ENCODE peak calls at places on chromosomes 16 and 17, in five cellular contexts. Q is stomach; O is right cardiac atrium; X is CD8-positive, alpha-beta T cell; S is ovary. D is an unnamed sample. For H3K27me3, the result is how much of the 10 kb centered on the place peaks cover.

GRCh38 chr16:30724641-30725464 is 23.4 kb upstream of the PHKG2 start:
- DNase-seq in S (peak), X (no peak), O (peak), Q (no peak), D (no peak)

GRCh38 chr17:30095507-30096244 is 20.9 kb upstream of the NSRP1 start:
- DNase-seq in Q (no peak), S (no peak), X (no peak), O (no peak), D (no peak)

GRCh38 chr17:76791053-76791980 is 53.4 kb downstream of the MFSD11 start:
- DNase-seq in X (peak), O (peak), Q (peak), S (peak), D (no peak)

GRCh38 chr17:181213-182163 is at the start of gene DOC2B:
- DNase-seq in O (peak), X (no peak), S (peak), Q (peak), D (peak)

GRCh38 chr17:39737761-39738567 is at the start of gene GRB7:
- DNase-seq in O (no peak), X (no peak), S (no peak), Q (peak), D (no peak)

GRCh38 chr17:48439875-48440505 is 10.0 kb upstream of the SKAP1 start:
- DNase-seq in S (no peak), Q (peak), O (no peak), X (peak), D (no peak)

GRCh38 chr17:48594412-48595106 is 980 bp upstream of the HOXB5 start:
- DNase-seq in S (no peak), O (peak), Q (no peak), X (no peak), D (no peak)

GRCh38 chr17:2867441-2868424 is 71.5 kb downstream of the RAP1GAP2 start:
- DNase-seq in X (no peak), S (no peak), Q (no peak), O (no peak), D (no peak)

GRCh38 chr17:32495347-32496253 is 8.8 kb downstream of the CDK5R1 start:
- DNase-seq in S (peak), O (peak), X (no peak), Q (no peak), D (peak)

GRCh38 chr16:6571044-6571443 is 761.6 kb upstream of the RBFOX1 start:
- DNase-seq in O (no peak), X (no peak), Q (no peak), S (no peak), D (no peak)

GRCh38 chr17:48841395-48841831 is 10.6 kb downstream of the CALCOCO2 start:
- DNase-seq in X (peak), S (peak), O (no peak), Q (no peak), D (no peak)

GRCh38 chr16:71513302-71513701 is 12.9 kb upstream of the CHST4 start:
- DNase-seq in S (no peak), O (no peak), Q (no peak), X (no peak), D (no peak)

GRCh38 chr17:2406903-2407790 is 6.3 kb upstream of the MNT start:
- DNase-seq in X (no peak), O (peak), Q (peak), S (peak), D (peak)

GRCh38 chr16:84777435-84777834 is 42.4 kb upstream of the CRISPLD2 start:
- DNase-seq in X (no peak), Q (no peak), O (no peak), S (no peak), D (no peak)

GRCh38 chr16:62018301-62019060 is 17.8 kb downstream of the CDH8 start:
- DNase-seq in S (no peak), O (no peak), Q (no peak), X (no peak), D (no peak)

GRCh38 chr16:14649816-14650215 is 17.1 kb downstream of the BFAR start:
- DNase-seq in Q (no peak), O (no peak), X (no peak), S (no peak), D (no peak)

GRCh38 chr16:73166394-73166971 is 118.6 kb upstream of the ZFHX3 start:
- DNase-seq in O (no peak), S (no peak), X (no peak), Q (no peak), D (no peak)

GRCh38 chr17:78925662-78926555 is 722 bp upstream of the TIMP2 start:
- DNase-seq in O (peak), Q (peak), S (peak), X (no peak), D (peak)

GRCh38 chr17:42068979-42069378 is 18.6 kb upstream of the C17orf113 start:
- DNase-seq in S (no peak), X (no peak), Q (no peak), O (no peak), D (no peak)

GRCh38 chr17:78878871-78879270 is 24.1 kb downstream of the CEP295NL start:
- DNase-seq in X (no peak), O (no peak), Q (no peak), S (no peak), D (no peak)

GRCh38 chr17:74759243-74759801 is 10.9 kb downstream of the NHERF1 start:
- DNase-seq in Q (no peak), X (peak), O (peak), S (no peak), D (no peak)

GRCh38 chr17:51869387-51869786 is 289.1 kb downstream of the CA10 start:
- DNase-seq in X (no peak), O (no peak), S (no peak), Q (no peak), D (no peak)

GRCh38 chr16:6682142-6682811 is 650.4 kb upstream of the RBFOX1 start:
- DNase-seq in O (no peak), S (no peak), X (no peak), Q (peak), D (no peak)

GRCh38 chr16:19809693-19810092 is 75.0 kb downstream of the GPRC5B start:
- DNase-seq in O (peak), S (no peak), Q (no peak), X (no peak), D (no peak)

GRCh38 chr17:82087961-82088837 is 9.8 kb downstream of the FASN start:
- DNase-seq in Q (no peak), X (no peak), O (peak), S (no peak), D (peak)

GRCh38 chr17:48352630-48353029 is 77.4 kb downstream of the SKAP1 start:
- DNase-seq in S (no peak), X (no peak), O (no peak), Q (no peak), D (no peak)

GRCh38 chr16:17768257-17768656 is 297.5 kb upstream of the XYLT1 start:
- DNase-seq in Q (no peak), X (no peak), O (no peak), S (no peak), D (no peak)

GRCh38 chr16:85735225-85735722 is 15.6 kb downstream of the C16orf74 start:
- DNase-seq in O (no peak), S (no peak), Q (peak), X (peak), D (no peak)

DNA sequence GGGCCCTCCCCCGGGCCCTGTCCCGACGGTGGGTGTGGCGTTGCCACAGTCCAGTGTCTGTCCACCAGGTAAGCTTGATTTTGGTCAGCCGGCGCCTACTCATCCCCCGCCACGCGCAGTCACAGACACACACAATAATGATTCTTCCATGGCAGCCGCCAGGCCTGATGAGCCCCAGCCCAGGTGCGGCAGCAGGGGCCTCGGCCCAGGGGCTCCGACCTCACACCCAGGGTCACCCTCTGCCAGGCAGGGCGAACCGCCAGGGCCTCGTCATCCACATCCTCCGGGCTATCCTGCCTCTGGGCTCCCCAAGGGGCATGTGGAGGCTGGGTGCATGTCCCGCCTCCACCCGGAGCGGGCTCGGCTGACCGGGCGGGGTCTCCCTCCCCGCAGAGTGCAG is 7.5 kb downstream of the TPSG1 start:
- DNase-seq in S (no peak), O (no peak), X (no peak), Q (no peak), D (no peak)
- H3K27me3 ChIP-seq in S (under half), O (under half), X (under half), Q (under half), D (under half)

GRCh38 chr16:56912746-56913703 is 18.9 kb upstream of the HERPUD1 start:
- DNase-seq in S (peak), X (no peak), Q (no peak), O (peak), D (no peak)
- H3K27ac ChIP-seq in S (no peak), X (no peak), Q (peak), O (no peak), D (no peak)

GRCh38 chr16:89017956-89018604 is 41.1 kb upstream of the CBFA2T3 start:
- DNase-seq in O (no peak), S (no peak), Q (no peak), X (no peak), D (no peak)

GRCh38 chr16:89018605-89019158 is 41.7 kb upstream of the CBFA2T3 start:
- DNase-seq in O (peak), S (no peak), X (no peak), Q (no peak), D (peak)

GRCh38 chr16:89020068-89020924 is 43.3 kb upstream of the CBFA2T3 start:
- DNase-seq in X (no peak), S (no peak), O (peak), Q (no peak), D (no peak)

GRCh38 chr16:89020925-89021595 is 44.1 kb upstream of the CBFA2T3 start:
- DNase-seq in Q (no peak), S (no peak), O (peak), X (no peak), D (no peak)

GRCh38 chr16:89019511-89019910 is 42.5 kb upstream of the CBFA2T3 start:
- DNase-seq in X (no peak), O (peak), Q (no peak), S (no peak), D (peak)
- H3K27me3 ChIP-seq in X (under half), O (under half), Q (under half), S (under half), D (under half)

DNA sequence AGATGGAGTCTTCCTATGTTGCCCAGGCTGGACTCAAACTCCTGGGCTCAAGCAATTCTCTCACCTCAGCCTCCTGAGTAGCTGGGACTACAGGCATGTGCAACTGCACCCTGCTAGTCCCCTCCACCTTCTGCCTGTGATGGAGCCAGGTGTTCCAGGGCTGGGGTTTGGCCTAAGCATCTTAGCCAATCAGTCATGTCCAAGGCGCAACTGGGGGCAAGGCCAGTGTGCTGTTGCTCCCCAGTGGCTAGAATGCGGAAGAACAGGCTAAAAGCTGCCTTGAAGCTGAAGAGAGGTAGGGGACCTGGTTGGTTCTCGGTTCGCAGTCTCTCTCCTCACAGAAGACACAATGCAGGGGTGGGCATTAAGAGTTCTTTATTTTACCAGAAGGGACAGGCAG is 18.6 kb downstream of the FLOT2 start:
- DNase-seq in O (no peak), Q (peak), S (no peak), X (no peak), D (no peak)
- H3K27ac ChIP-seq in O (no peak), Q (no peak), S (no peak), X (no peak), D (no peak)

DNA sequence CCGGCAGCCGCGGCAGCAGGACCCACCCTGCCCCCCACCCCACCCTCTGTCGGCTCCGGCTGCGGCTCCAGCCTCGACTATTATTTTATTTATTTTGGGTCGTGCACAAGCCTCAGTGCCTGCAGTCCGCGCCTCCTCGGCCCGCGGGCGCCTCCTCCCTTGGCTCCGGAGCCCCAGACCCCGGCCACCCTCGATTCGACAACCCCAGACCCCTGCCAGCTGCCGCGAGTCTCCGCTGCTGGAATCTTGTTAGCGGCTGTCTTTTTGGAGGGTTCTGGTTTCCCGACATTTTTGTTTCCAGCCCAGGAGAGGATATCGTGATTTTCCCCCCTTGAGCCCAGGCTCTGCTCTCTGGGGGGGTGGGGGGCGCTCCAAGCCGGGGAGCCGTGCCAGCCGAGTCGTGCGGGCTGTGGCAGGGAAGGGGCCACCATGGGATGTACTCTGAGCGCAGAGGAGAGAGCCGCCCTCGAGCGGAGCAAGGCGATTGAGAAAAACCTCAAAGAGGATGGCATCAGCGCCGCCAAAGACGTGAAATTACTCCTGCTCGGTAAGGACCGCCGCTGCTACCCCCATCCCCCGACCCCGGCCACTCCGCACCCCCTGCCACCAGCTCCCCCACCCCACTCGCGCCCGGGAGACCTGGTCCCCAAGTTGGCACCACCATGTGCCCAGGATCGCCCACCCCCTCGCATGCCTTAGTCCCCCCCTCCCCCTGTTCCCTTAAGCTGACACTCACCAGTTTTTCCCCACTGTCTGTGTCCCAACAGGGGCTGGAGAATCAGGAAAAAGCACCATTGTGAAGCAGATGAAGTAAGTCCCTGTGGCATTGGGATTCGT is 736 bp downstream of the GNAO1 start:
- DNase-seq in S (no peak), X (no peak), O (peak), Q (no peak), D (no peak)
- H3K27me3 ChIP-seq in S (under half), X (under half), O (under half), Q (under half), D (under half)